ENCODE peak calls at places on chromosome 13, in five cellular contexts. One of them, this sample, is unnamed.

GRCh38 chr13:41601718-41602445 is 144.5 kb downstream of the RGCC start:
- DNase-seq in EL: no peak
- DNase-seq in transverse colon: no peak
- DNase-seq in NCI-H1092: no peak
- DNase-seq in activated CD4-positive, alpha-beta T cell treated with anti-CD3 and anti-CD28 coated beads, Interleukin-2, amount 50 U/mL, for 24 hours: no peak
- DNase-seq in this sample: no peak

GRCh38 chr13:22369840-22370239 is 699.0 kb downstream of the FGF9 start:
- DNase-seq in EL: no peak
- DNase-seq in transverse colon: no peak
- DNase-seq in NCI-H1092: no peak
- DNase-seq in activated CD4-positive, alpha-beta T cell treated with anti-CD3 and anti-CD28 coated beads, Interleukin-2, amount 50 U/mL, for 24 hours: no peak
- DNase-seq in this sample: no peak

GRCh38 chr13:110874508-110874960 is 40.3 kb downstream of the ANKRD10 start:
- DNase-seq in EL: peak; percentile 78
- DNase-seq in transverse colon: peak; percentile 86
- DNase-seq in NCI-H1092: peak; percentile 68
- DNase-seq in activated CD4-positive, alpha-beta T cell treated with anti-CD3 and anti-CD28 coated beads, Interleukin-2, amount 50 U/mL, for 24 hours: no peak
- DNase-seq in this sample: peak; percentile 36

GRCh38 chr13:27954406-27954851 is 14.7 kb downstream of the CDX2 start:
- DNase-seq in EL: peak; percentile 46
- DNase-seq in transverse colon: peak; percentile 53
- DNase-seq in NCI-H1092: no peak
- DNase-seq in activated CD4-positive, alpha-beta T cell treated with anti-CD3 and anti-CD28 coated beads, Interleukin-2, amount 50 U/mL, for 24 hours: no peak
- DNase-seq in this sample: no peak

GRCh38 chr13:40398060-40398459 is 268.4 kb downstream of the FOXO1 start:
- DNase-seq in EL: no peak
- DNase-seq in transverse colon: no peak
- DNase-seq in NCI-H1092: no peak
- DNase-seq in activated CD4-positive, alpha-beta T cell treated with anti-CD3 and anti-CD28 coated beads, Interleukin-2, amount 50 U/mL, for 24 hours: no peak
- DNase-seq in this sample: no peak

GRCh38 chr13:94712287-94712811 is at the start of gene SOX21:
- DNase-seq in EL: no peak
- DNase-seq in transverse colon: no peak
- DNase-seq in NCI-H1092: no peak
- DNase-seq in activated CD4-positive, alpha-beta T cell treated with anti-CD3 and anti-CD28 coated beads, Interleukin-2, amount 50 U/mL, for 24 hours: no peak
- DNase-seq in this sample: no peak

GRCh38 chr13:62280590-62280989 is 864.9 kb upstream of the PCDH20 start:
- DNase-seq in EL: no peak
- DNase-seq in transverse colon: no peak
- DNase-seq in NCI-H1092: no peak
- DNase-seq in activated CD4-positive, alpha-beta T cell treated with anti-CD3 and anti-CD28 coated beads, Interleukin-2, amount 50 U/mL, for 24 hours: no peak
- DNase-seq in this sample: no peak

GRCh38 chr13:89900104-89900760 is 1447.3 kb upstream of the MIR17HG start:
- DNase-seq in EL: no peak
- DNase-seq in transverse colon: no peak
- DNase-seq in NCI-H1092: no peak
- DNase-seq in activated CD4-positive, alpha-beta T cell treated with anti-CD3 and anti-CD28 coated beads, Interleukin-2, amount 50 U/mL, for 24 hours: no peak
- DNase-seq in this sample: no peak

GRCh38 chr13:60273971-60274370 is 110.2 kb upstream of the DIAPH3 start:
- DNase-seq in EL: no peak
- DNase-seq in transverse colon: no peak
- DNase-seq in NCI-H1092: no peak
- DNase-seq in activated CD4-positive, alpha-beta T cell treated with anti-CD3 and anti-CD28 coated beads, Interleukin-2, amount 50 U/mL, for 24 hours: no peak
- DNase-seq in this sample: no peak

GRCh38 chr13:90613076-90613795 is 734.3 kb upstream of the MIR17HG start:
- DNase-seq in EL: no peak
- DNase-seq in transverse colon: no peak
- DNase-seq in NCI-H1092: no peak
- DNase-seq in activated CD4-positive, alpha-beta T cell treated with anti-CD3 and anti-CD28 coated beads, Interleukin-2, amount 50 U/mL, for 24 hours: no peak
- DNase-seq in this sample: no peak

GRCh38 chr13:111065698-111066097 is 49.4 kb upstream of the ARHGEF7 start:
- DNase-seq in EL: no peak
- DNase-seq in transverse colon: no peak
- DNase-seq in NCI-H1092: no peak
- DNase-seq in activated CD4-positive, alpha-beta T cell treated with anti-CD3 and anti-CD28 coated beads, Interleukin-2, amount 50 U/mL, for 24 hours: no peak
- DNase-seq in this sample: no peak

GRCh38 chr13:70391678-70392077 is 283.4 kb upstream of the KLHL1 start:
- DNase-seq in EL: no peak
- DNase-seq in transverse colon: peak; percentile 66
- DNase-seq in NCI-H1092: peak; percentile 89
- DNase-seq in activated CD4-positive, alpha-beta T cell treated with anti-CD3 and anti-CD28 coated beads, Interleukin-2, amount 50 U/mL, for 24 hours: no peak
- DNase-seq in this sample: no peak

GRCh38 chr13:49560270-49561063 is 24.9 kb downstream of the RCBTB1 start:
- DNase-seq in EL: no peak
- DNase-seq in transverse colon: peak; percentile 15
- DNase-seq in NCI-H1092: no peak
- DNase-seq in activated CD4-positive, alpha-beta T cell treated with anti-CD3 and anti-CD28 coated beads, Interleukin-2, amount 50 U/mL, for 24 hours: no peak
- DNase-seq in this sample: no peak

GRCh38 chr13:92994056-92994455 is 232.6 kb upstream of the GPC6 start:
- DNase-seq in EL: peak; percentile 45
- DNase-seq in transverse colon: no peak
- DNase-seq in NCI-H1092: no peak
- DNase-seq in activated CD4-positive, alpha-beta T cell treated with anti-CD3 and anti-CD28 coated beads, Interleukin-2, amount 50 U/mL, for 24 hours: no peak
- DNase-seq in this sample: no peak

GRCh38 chr13:80001510-80001842 is 339.4 kb downstream of the SPRY2 start:
- DNase-seq in EL: no peak
- DNase-seq in transverse colon: no peak
- DNase-seq in NCI-H1092: no peak
- DNase-seq in activated CD4-positive, alpha-beta T cell treated with anti-CD3 and anti-CD28 coated beads, Interleukin-2, amount 50 U/mL, for 24 hours: no peak
- DNase-seq in this sample: no peak

GRCh38 chr13:60135344-60135743 is 28.4 kb downstream of the DIAPH3 start:
- DNase-seq in EL: no peak
- DNase-seq in transverse colon: no peak
- DNase-seq in NCI-H1092: no peak
- DNase-seq in activated CD4-positive, alpha-beta T cell treated with anti-CD3 and anti-CD28 coated beads, Interleukin-2, amount 50 U/mL, for 24 hours: no peak
- DNase-seq in this sample: no peak

GRCh38 chr13:98476106-98476505 is 100.8 kb downstream of the STK24 start:
- DNase-seq in EL: no peak
- DNase-seq in transverse colon: no peak
- DNase-seq in NCI-H1092: no peak
- DNase-seq in activated CD4-positive, alpha-beta T cell treated with anti-CD3 and anti-CD28 coated beads, Interleukin-2, amount 50 U/mL, for 24 hours: no peak
- DNase-seq in this sample: no peak

GRCh38 chr13:27355894-27356293 is 68.5 kb upstream of the GTF3A start:
- DNase-seq in EL: no peak
- DNase-seq in transverse colon: no peak
- DNase-seq in NCI-H1092: no peak
- DNase-seq in activated CD4-positive, alpha-beta T cell treated with anti-CD3 and anti-CD28 coated beads, Interleukin-2, amount 50 U/mL, for 24 hours: no peak
- DNase-seq in this sample: peak; percentile 32

GRCh38 chr13:42803563-42804212 is 22.3 kb downstream of the FAM216B start:
- DNase-seq in EL: no peak
- DNase-seq in transverse colon: no peak
- DNase-seq in NCI-H1092: no peak
- DNase-seq in activated CD4-positive, alpha-beta T cell treated with anti-CD3 and anti-CD28 coated beads, Interleukin-2, amount 50 U/mL, for 24 hours: no peak
- DNase-seq in this sample: no peak

GRCh38 chr13:102940143-102940542 is 94.3 kb downstream of the ERCC5 start:
- DNase-seq in EL: no peak
- DNase-seq in transverse colon: no peak
- DNase-seq in NCI-H1092: no peak
- DNase-seq in activated CD4-positive, alpha-beta T cell treated with anti-CD3 and anti-CD28 coated beads, Interleukin-2, amount 50 U/mL, for 24 hours: no peak
- DNase-seq in this sample: no peak

GRCh38 chr13:34578471-34578870 is 363.6 kb upstream of the NBEA start:
- DNase-seq in EL: peak; percentile 7
- DNase-seq in transverse colon: no peak
- DNase-seq in NCI-H1092: no peak
- DNase-seq in activated CD4-positive, alpha-beta T cell treated with anti-CD3 and anti-CD28 coated beads, Interleukin-2, amount 50 U/mL, for 24 hours: no peak
- DNase-seq in this sample: no peak

GRCh38 chr13:65275838-65276630 is 1954.1 kb downstream of the PCDH9 start:
- DNase-seq in EL: no peak
- DNase-seq in transverse colon: no peak
- DNase-seq in NCI-H1092: no peak
- DNase-seq in activated CD4-positive, alpha-beta T cell treated with anti-CD3 and anti-CD28 coated beads, Interleukin-2, amount 50 U/mL, for 24 hours: no peak
- DNase-seq in this sample: no peak

GRCh38 chr13:75214846-75215245 is 267.1 kb downstream of the TBC1D4 start:
- DNase-seq in EL: no peak
- DNase-seq in transverse colon: no peak
- DNase-seq in NCI-H1092: no peak
- DNase-seq in activated CD4-positive, alpha-beta T cell treated with anti-CD3 and anti-CD28 coated beads, Interleukin-2, amount 50 U/mL, for 24 hours: no peak
- DNase-seq in this sample: no peak

GRCh38 chr13:33611016-33611805 is 206.7 kb upstream of the RFC3 start:
- DNase-seq in EL: no peak
- DNase-seq in transverse colon: peak; percentile 10
- DNase-seq in NCI-H1092: peak; percentile 84
- DNase-seq in activated CD4-positive, alpha-beta T cell treated with anti-CD3 and anti-CD28 coated beads, Interleukin-2, amount 50 U/mL, for 24 hours: no peak
- DNase-seq in this sample: no peak

GRCh38 chr13:79393564-79394249 is 12.3 kb downstream of the RBM26 start:
- DNase-seq in EL: no peak
- DNase-seq in transverse colon: peak; percentile 24
- DNase-seq in NCI-H1092: peak; percentile 25
- DNase-seq in activated CD4-positive, alpha-beta T cell treated with anti-CD3 and anti-CD28 coated beads, Interleukin-2, amount 50 U/mL, for 24 hours: no peak
- DNase-seq in this sample: no peak

GRCh38 chr13:113789167-113789566 is 30.1 kb downstream of the TMEM255B start:
- DNase-seq in EL: no peak
- DNase-seq in transverse colon: no peak
- DNase-seq in NCI-H1092: no peak
- DNase-seq in activated CD4-positive, alpha-beta T cell treated with anti-CD3 and anti-CD28 coated beads, Interleukin-2, amount 50 U/mL, for 24 hours: no peak
- DNase-seq in this sample: no peak

GRCh38 chr13:33197551-33197971 is 88.0 kb downstream of the STARD13 start:
- DNase-seq in EL: no peak
- DNase-seq in transverse colon: no peak
- DNase-seq in NCI-H1092: no peak
- DNase-seq in activated CD4-positive, alpha-beta T cell treated with anti-CD3 and anti-CD28 coated beads, Interleukin-2, amount 50 U/mL, for 24 hours: no peak
- DNase-seq in this sample: no peak

This sample was measured in NCI-H1694.